ENCODE peak calls at places on chromosomes 12 and 14, in five cellular contexts. O is mesothelial cell of epicardium, L is lung, Y is mucosa of descending colon, G is cardiac muscle cell. R is an unnamed sample.
A peak's percentile ranks its signal among the peaks of the same experiment; 100 is the strongest.

GRCh38 chr14:77094672-77095284 is 3.3 kb upstream of the CIPC start:
- DNase-seq in O (peak; percentile 84), L (peak; percentile 81), Y (peak; percentile 91), G (peak; percentile 88), R (peak; percentile 29)

GRCh38 chr12:57637364-57637763 is 4.4 kb upstream of the B4GALNT1 start:
- DNase-seq in O (no peak), L (no peak), Y (no peak), G (no peak), R (no peak)

GRCh38 chr12:58918475-58918874 is 1.8 kb downstream of the LRIG3 start:
- DNase-seq in O (no peak), L (no peak), Y (no peak), G (no peak), R (no peak)

GRCh38 chr12:15584366-15585041 is 204.7 kb downstream of the EPS8 start:
- DNase-seq in O (no peak), L (no peak), Y (peak; percentile 67), G (peak; percentile 64), R (no peak)

GRCh38 chr12:113299619-113300237 is 35.2 kb downstream of the SLC8B1 start:
- DNase-seq in O (no peak), L (peak; percentile 81), Y (peak; percentile 48), G (peak; percentile 24), R (no peak)

GRCh38 chr12:96698965-96699364 is 208.1 kb upstream of the NEDD1 start:
- DNase-seq in O (no peak), L (no peak), Y (no peak), G (no peak), R (no peak)

GRCh38 chr14:32561520-32561919 is 232.4 kb downstream of the AKAP6 start:
- DNase-seq in O (no peak), L (no peak), Y (no peak), G (peak; percentile 75), R (no peak)

GRCh38 chr12:72872986-72873385 is 600.8 kb downstream of the TRHDE start:
- DNase-seq in O (no peak), L (no peak), Y (no peak), G (no peak), R (no peak)

GRCh38 chr12:59874781-59875180 is 279.0 kb downstream of the SLC16A7 start:
- DNase-seq in O (no peak), L (no peak), Y (peak; percentile 13), G (no peak), R (no peak)

GRCh38 chr12:96094201-96094600 is 58.8 kb upstream of the LTA4H start:
- DNase-seq in O (no peak), L (no peak), Y (peak; percentile 21), G (no peak), R (no peak)

GRCh38 chr14:58822856-58823255 is 185.1 kb downstream of the DACT1 start:
- DNase-seq in O (no peak), L (no peak), Y (no peak), G (no peak), R (no peak)

GRCh38 chr12:8697120-8697475 is 693 bp upstream of the RIMKLB start:
- DNase-seq in O (no peak), L (no peak), Y (no peak), G (peak; percentile 58), R (no peak)

GRCh38 chr12:78540621-78541336 is 323.8 kb upstream of the SYT1 start:
- DNase-seq in O (no peak), L (no peak), Y (no peak), G (no peak), R (no peak)

GRCh38 chr12:64451687-64452558 is at the start of gene TBK1:
- DNase-seq in O (peak; percentile 87), L (peak; percentile 92), Y (peak; percentile 90), G (peak; percentile 92), R (peak; percentile 43)

GRCh38 chr14:104708606-104709268 is 15.3 kb upstream of the ADSS1 start:
- DNase-seq in O (peak; percentile 86), L (peak; percentile 68), Y (peak; percentile 85), G (peak; percentile 73), R (peak; percentile 99)

GRCh38 chr12:46711756-46712155 is 114.0 kb downstream of the SLC38A4 start:
- DNase-seq in O (no peak), L (no peak), Y (no peak), G (no peak), R (no peak)

GRCh38 chr12:132651444-132652100 is 33.0 kb downstream of the P2RX2 start:
- DNase-seq in O (no peak), L (no peak), Y (no peak), G (no peak), R (no peak)

GRCh38 chr12:49455506-49455905 is 83.3 kb upstream of the KCNH3 start:
- DNase-seq in O (no peak), L (no peak), Y (no peak), G (no peak), R (no peak)

GRCh38 chr14:38608244-38608643 is 352.4 kb upstream of the CLEC14A start:
- DNase-seq in O (no peak), L (no peak), Y (no peak), G (no peak), R (no peak)

GRCh38 chr14:38605193-38606114 is 349.6 kb upstream of the CLEC14A start:
- DNase-seq in O (no peak), L (no peak), Y (no peak), G (no peak), R (no peak)
- TF ChIP-seq CTCF in O (no peak), L (no peak), Y (no peak), G (no peak), R (peak; percentile 29)

DNA sequence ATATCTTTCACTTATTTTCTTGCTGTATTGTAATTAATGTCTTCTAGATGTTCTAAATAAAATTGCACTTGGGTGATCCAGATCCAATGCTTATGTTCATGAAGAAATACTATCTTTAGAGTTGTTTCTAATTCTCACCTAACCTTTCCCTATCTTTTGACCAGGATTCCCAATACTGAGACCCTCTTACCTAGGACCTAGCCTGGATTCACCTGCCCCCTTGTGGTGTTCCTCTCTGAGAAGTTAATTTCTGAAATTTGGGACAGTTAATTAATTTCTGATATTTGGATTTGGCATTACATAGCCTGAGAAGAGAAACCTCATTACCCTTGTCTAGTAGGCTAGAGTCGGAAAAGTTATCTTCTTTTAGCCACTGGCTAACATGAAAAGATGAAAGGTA is 29.5 kb downstream of the FOXA1 start:
- DNase-seq in O (no peak), L (no peak), Y (peak; percentile 63), G (no peak), R (no peak)
- TF ChIP-seq CTCF in O (no peak), L (no peak), Y (no peak), G (peak; percentile 26), R (peak; percentile 34)

GRCh38 chr12:93653079-93653478 is 24.1 kb upstream of the CRADD start:
- DNase-seq in O (no peak), L (no peak), Y (no peak), G (no peak), R (no peak)
- TF ChIP-seq CTCF in O (no peak), L (no peak), Y (no peak), G (no peak), R (no peak)

GRCh38 chr12:66688836-66689439 is 10.1 kb upstream of the GRIP1 start:
- DNase-seq in O (peak; percentile 49), L (no peak), Y (peak; percentile 33), G (peak; percentile 80), R (no peak)
- TF ChIP-seq CTCF in O (no peak), L (peak; percentile 20), Y (no peak), G (peak; percentile 51), R (peak; percentile 67)

DNA sequence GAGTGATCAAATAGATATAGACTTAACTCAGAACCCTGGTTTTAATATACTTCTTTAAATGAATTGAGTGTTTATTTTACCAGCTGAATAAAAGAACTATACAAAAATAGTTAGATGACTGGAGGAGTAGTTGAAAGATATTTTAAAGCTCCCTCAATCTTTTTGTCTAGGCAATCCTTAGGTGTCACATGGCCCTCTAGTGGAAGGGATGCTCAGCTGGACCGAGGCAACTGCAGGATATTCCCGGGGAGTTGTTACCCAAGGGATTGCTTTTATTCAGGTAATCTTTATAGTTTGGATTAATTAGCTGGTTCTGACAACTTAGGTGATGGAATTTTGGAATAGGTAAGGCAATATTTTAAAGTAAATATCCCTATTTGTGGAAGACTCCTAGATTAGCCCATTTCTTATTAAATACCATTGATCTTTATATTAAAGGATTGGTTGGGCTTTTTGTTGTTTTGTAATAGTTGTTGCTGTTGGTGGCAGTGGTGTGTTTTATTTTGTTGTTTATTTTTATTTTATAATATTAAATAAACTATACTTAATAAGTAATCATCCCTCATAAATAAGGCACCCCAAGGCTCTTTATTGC is 57.1 kb downstream of the ZDHHC17 start:
- DNase-seq in O (no peak), L (no peak), Y (peak; percentile 37), G (peak; percentile 52), R (no peak)
- TF ChIP-seq CTCF in O (no peak), L (no peak), Y (peak; percentile 21), G (peak; percentile 72), R (peak; percentile 54)

DNA sequence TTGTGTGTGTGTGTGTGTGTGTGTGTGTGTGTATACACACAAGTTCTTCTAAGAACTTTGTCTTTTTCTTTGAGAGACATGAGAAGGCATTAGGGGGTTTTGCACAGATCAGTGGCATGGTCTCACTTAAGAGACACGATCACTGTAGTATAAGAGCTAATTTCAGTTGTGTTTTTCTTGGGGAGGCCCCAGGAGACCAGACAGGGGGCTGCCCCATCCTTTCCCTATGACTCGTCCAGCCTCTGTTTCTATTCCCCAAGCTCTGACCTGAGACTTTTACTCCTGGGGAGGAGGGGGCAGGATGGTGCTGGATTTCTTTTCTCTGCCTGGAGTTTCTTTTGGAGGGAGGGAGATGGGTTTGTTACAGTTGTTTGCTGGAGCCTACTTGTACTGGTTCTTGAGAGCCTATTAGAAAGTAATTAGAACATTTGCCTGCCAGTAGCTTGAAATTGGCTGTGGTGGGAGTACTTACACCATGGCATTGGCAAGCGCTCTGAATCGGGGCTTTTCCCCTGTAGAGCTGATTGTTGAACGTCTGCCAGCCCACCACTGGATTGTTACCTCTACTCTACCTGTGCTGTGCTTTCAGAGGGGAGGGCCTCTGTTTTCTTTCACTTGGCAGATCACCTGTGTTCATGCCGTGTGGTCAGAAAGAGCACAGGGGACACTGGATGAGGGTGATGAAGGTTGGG is 109.5 kb downstream of the TSPAN9 start:
- DNase-seq in O (no peak), L (no peak), Y (no peak), G (no peak), R (no peak)
- TF ChIP-seq CTCF in O (no peak), L (no peak), Y (no peak), G (no peak), R (no peak)

DNA sequence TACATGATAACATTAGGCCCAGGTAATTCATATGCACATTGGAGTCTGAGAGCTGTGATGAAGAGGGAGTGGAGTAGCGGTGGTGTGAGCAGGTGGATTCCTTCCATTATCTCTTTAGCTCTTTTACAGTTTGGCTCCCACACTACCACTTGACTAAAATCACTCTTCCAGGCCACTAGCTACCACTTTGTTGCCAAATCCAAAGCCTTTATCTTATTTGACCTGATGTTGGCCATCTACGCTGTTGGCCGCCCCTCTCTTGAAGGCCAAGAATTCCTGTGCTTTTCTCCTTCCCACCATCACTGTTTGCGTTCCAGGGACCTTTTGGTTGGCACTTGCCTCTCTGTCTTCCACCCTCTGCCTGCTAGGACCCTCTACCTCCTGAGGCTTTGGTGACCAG is 4.0 kb upstream of the MAX start:
- DNase-seq in O (no peak), L (no peak), Y (no peak), G (no peak), R (no peak)
- TF ChIP-seq CTCF in O (no peak), L (no peak), Y (no peak), G (no peak), R (no peak)

GRCh38 chr14:94690486-94690885 is 78.3 kb downstream of the SERPINA3 start:
- DNase-seq in O (no peak), L (no peak), Y (no peak), G (no peak), R (no peak)
- TF ChIP-seq CTCF in O (no peak), L (no peak), Y (no peak), G (no peak), R (no peak)